ENCODE peak calls at places on chromosome 22, in six cellular contexts. O, L, A, T, V and H are unnamed samples.

GRCh38 chr22:36197065-36197440 is 4.6 kb downstream of the APOL4 start:
- DNase-seq in O (no peak), L (peak; percentile 77), A (peak; percentile 90), T (no peak), V (peak; percentile 70), H (no peak)

GRCh38 chr22:30282616-30283046 is 6.7 kb downstream of the CASTOR1 start:
- DNase-seq in O (no peak), L (no peak), A (no peak), T (no peak), V (no peak), H (no peak)

GRCh38 chr22:38107692-38108515 is 2.6 kb downstream of the BAIAP2L2 start:
- DNase-seq in O (peak; percentile 73), L (no peak), A (no peak), T (no peak), V (no peak), H (no peak)

GRCh38 chr22:23229646-23230045 is 49.3 kb downstream of the BCR start:
- DNase-seq in O (no peak), L (no peak), A (no peak), T (no peak), V (no peak), H (no peak)

GRCh38 chr22:21009638-21010425 is 5.1 kb upstream of the P2RX6 start:
- DNase-seq in O (peak; percentile 67), L (peak; percentile 60), A (peak; percentile 63), T (peak; percentile 16), V (peak; percentile 52), H (no peak)

GRCh38 chr22:33722817-33723216 is 197.5 kb downstream of the LARGE1 start:
- DNase-seq in O (no peak), L (no peak), A (no peak), T (no peak), V (no peak), H (no peak)

GRCh38 chr22:17575681-17576080 is 12.4 kb downstream of the SLC25A18 start:
- DNase-seq in O (no peak), L (no peak), A (no peak), T (no peak), V (no peak), H (no peak)

GRCh38 chr22:27507066-27507715 is 294.4 kb downstream of the MN1 start:
- DNase-seq in O (no peak), L (no peak), A (peak; percentile 68), T (no peak), V (no peak), H (no peak)

GRCh38 chr22:19791243-19791642 is 30.7 kb downstream of the TBX1 start:
- DNase-seq in O (no peak), L (no peak), A (no peak), T (no peak), V (no peak), H (no peak)
- H3K9me3 ChIP-seq in O (peaks cover 5% of the 10 kb centered on the region), L (peaks cover 8% of the 10 kb centered on the region), A (no peaks in the 10 kb centered on the region), T (no peaks in the 10 kb centered on the region), V (peaks cover 8% of the 10 kb centered on the region), H (no peaks in the 10 kb centered on the region)

DNA sequence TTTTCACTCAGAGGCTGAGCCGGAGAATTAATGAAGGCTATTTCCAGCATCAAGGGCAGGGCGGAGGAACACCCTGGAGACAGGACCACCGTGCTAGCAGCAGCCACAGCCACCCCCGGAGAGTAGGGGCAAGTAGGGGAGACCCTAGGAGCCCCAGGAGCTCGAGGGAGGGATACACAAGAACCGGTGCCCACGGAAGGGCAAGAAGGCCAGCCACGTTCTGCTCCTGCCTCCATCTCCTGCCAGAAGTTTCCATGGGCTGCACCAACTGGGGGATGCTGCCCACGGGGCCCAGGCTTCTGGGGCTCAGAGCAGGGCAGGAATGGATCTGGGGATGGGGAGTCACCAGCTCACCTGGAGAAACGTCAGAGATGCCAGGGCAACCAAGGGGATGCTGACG is 626.8 kb downstream of the TBC1D22A start:
- DNase-seq in O (no peak), L (no peak), A (no peak), T (no peak), V (no peak), H (no peak)
- H3K9me3 ChIP-seq in O (no peaks in the 10 kb centered on the region), L (no peaks in the 10 kb centered on the region), A (no peaks in the 10 kb centered on the region), T (no peaks in the 10 kb centered on the region), V (peaks cover 22% of the 10 kb centered on the region), H (no peaks in the 10 kb centered on the region)

GRCh38 chr22:49100764-49101163 is 726.9 kb downstream of the BRD1 start:
- DNase-seq in O (no peak), L (no peak), A (no peak), T (no peak), V (no peak), H (no peak)
- H3K9me3 ChIP-seq in O (no peaks in the 10 kb centered on the region), L (no peaks in the 10 kb centered on the region), A (no peaks in the 10 kb centered on the region), T (no peaks in the 10 kb centered on the region), V (peaks cover 49% of the 10 kb centered on the region), H (no peaks in the 10 kb centered on the region)

GRCh38 chr22:39207141-39208012 is 37.4 kb downstream of the PDGFB start:
- DNase-seq in O (peak; percentile 31), L (no peak), A (peak; percentile 35), T (no peak), V (peak; percentile 11), H (no peak)
- H3K9me3 ChIP-seq in O (no peaks in the 10 kb centered on the region), L (no peaks in the 10 kb centered on the region), A (no peaks in the 10 kb centered on the region), T (no peaks in the 10 kb centered on the region), V (no peaks in the 10 kb centered on the region), H (no peaks in the 10 kb centered on the region)

DNA sequence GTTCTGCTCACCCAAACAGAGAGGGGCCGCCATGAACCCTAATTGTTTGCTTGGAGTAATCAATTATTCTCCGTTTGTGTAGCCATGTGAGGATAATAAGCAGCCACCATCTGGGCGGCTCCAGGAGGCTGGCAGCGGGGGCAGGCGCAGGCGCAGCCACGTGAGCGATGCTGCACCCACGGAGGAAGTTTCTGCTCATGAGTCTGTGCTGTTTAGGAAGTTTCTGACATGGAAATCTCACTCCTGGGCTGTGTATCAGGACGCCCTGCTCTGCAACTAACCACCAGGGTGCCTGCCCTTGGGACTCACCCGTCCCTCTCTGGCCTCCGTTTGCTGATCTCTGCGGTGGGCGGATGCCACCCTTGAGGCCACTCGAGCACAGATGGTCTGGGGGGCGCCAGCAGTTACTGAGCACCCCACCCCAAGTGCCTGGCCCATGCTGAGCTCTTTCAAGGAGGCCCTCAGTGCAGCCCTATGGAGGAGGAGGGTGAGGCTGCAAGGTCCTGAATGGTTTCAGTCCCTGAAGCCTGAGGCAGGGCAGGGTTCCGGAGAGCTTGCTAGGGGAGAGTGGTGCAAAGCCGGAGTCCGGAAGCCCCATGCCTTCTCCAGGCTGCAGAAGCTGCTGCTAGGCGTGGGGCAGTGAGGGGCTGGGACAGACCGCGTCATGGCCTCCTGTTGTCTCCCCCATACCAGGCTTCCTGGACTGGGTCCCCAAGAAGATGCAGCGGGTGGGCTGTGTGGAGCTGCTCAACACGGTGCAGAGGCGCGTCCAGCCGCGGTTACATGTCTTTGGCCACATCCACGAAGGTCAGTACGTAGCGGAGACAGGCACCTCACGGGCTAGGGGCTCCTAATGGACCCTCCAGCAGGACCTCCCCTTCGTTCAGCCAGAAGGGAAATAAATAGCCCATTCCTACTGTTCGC is 90.4 kb downstream of the MPPED1 start:
- DNase-seq in O (no peak), L (no peak), A (no peak), T (no peak), V (no peak), H (no peak)
- H3K9me3 ChIP-seq in O (no peaks in the 10 kb centered on the region), L (no peaks in the 10 kb centered on the region), A (no peaks in the 10 kb centered on the region), T (no peaks in the 10 kb centered on the region), V (peaks cover 30% of the 10 kb centered on the region), H (no peaks in the 10 kb centered on the region)